ENCODE peak calls at places on chromosome 4, in six cellular contexts. T is RKO, N is substantia nigra, L is brain pericyte, V is GM04504, J is cardiac muscle cell. B is an unnamed sample.

GRCh38 chr4:8046925-8047541 is 107.4 kb upstream of the AFAP1 start:
- DNase-seq in L (no peak), J (no peak), V (no peak), N (no peak), T (no peak), B (no peak)

GRCh38 chr4:56874166-56874565 is 33.5 kb upstream of the REST start:
- DNase-seq in L (no peak), N (no peak), J (peak), T (no peak), V (no peak), B (no peak)

GRCh38 chr4:77776182-77777134 is 42.7 kb downstream of the CNOT6L start:
- DNase-seq in V (no peak), J (no peak), N (no peak), L (no peak), T (no peak), B (no peak)

GRCh38 chr4:128311659-128312392 is 24.2 kb upstream of the PGRMC2 start:
- DNase-seq in V (no peak), L (no peak), N (no peak), T (no peak), J (no peak), B (no peak)

GRCh38 chr4:143230683-143231082 is 46.0 kb downstream of the USP38 start:
- DNase-seq in V (no peak), J (no peak), N (no peak), L (no peak), T (no peak), B (no peak)

GRCh38 chr4:108367751-108368150 is 199.0 kb upstream of the LEF1 start:
- DNase-seq in N (no peak), T (no peak), L (no peak), J (no peak), V (no peak), B (no peak)

GRCh38 chr4:70992354-70992753 is 1.1 kb upstream of the DCK start:
- DNase-seq in T (no peak), N (no peak), J (no peak), V (no peak), L (no peak), B (no peak)

GRCh38 chr4:118167306-118167705 is 133.0 kb downstream of the NDST3 start:
- DNase-seq in J (no peak), V (no peak), N (no peak), L (no peak), T (no peak), B (no peak)

GRCh38 chr4:79249879-79250503 is 75.9 kb downstream of the NAA11 start:
- DNase-seq in T (no peak), N (no peak), L (no peak), V (no peak), J (no peak), B (no peak)

GRCh38 chr4:10173754-10174749 is 57.5 kb upstream of the WDR1 start:
- DNase-seq in V (no peak), L (no peak), J (peak), N (no peak), T (no peak), B (peak)

GRCh38 chr4:22473268-22473667 is 42.6 kb downstream of the ADGRA3 start:
- DNase-seq in N (no peak), J (no peak), L (peak), T (peak), V (peak), B (no peak)

GRCh38 chr4:69546121-69546520 is 50.4 kb upstream of the UGT2B4 start:
- DNase-seq in J (no peak), L (no peak), N (no peak), T (peak), V (no peak), B (no peak)

GRCh38 chr4:32624943-32625603 is 1904.9 kb downstream of the PCDH7 start:
- DNase-seq in N (no peak), V (no peak), J (no peak), L (no peak), T (peak), B (no peak)

GRCh38 chr4:114373508-114373907 is 225.1 kb upstream of the UGT8 start:
- DNase-seq in J (no peak), V (no peak), T (no peak), L (no peak), N (no peak), B (no peak)

GRCh38 chr4:106019771-106020170 is 124.5 kb downstream of the NPNT start:
- DNase-seq in V (peak), L (no peak), J (no peak), N (no peak), T (no peak), B (no peak)

GRCh38 chr4:75849459-75849858 is 52.8 kb downstream of the PPEF2 start:
- DNase-seq in T (no peak), N (no peak), V (no peak), J (no peak), L (no peak), B (peak)

GRCh38 chr4:21276046-21276445 is 575.8 kb downstream of the PACRGL start:
- DNase-seq in N (no peak), L (no peak), T (no peak), V (no peak), J (no peak), B (no peak)

GRCh38 chr4:24104173-24104572 is 214.3 kb upstream of the PPARGC1A start:
- DNase-seq in T (no peak), L (peak), V (no peak), J (no peak), N (no peak), B (no peak)

GRCh38 chr4:5996641-5997040 is 21.6 kb downstream of the C4orf50 start:
- DNase-seq in J (no peak), N (no peak), V (no peak), T (no peak), L (no peak), B (no peak)

GRCh38 chr4:2396781-2397368 is 21.6 kb downstream of the ZFYVE28 start:
- DNase-seq in L (no peak), V (no peak), N (no peak), T (no peak), J (no peak), B (no peak)

GRCh38 chr4:62709618-62710252 is 1509.6 kb downstream of the ADGRL3 start:
- DNase-seq in T (peak), V (no peak), N (no peak), J (peak), L (peak), B (no peak)

GRCh38 chr4:2284934-2285664 is 23.2 kb upstream of the MXD4 start:
- DNase-seq in T (peak), J (no peak), L (no peak), N (no peak), V (peak), B (peak)

GRCh38 chr4:56727150-56727549 is 46.1 kb upstream of the HOPX start:
- DNase-seq in J (no peak), V (no peak), T (no peak), N (no peak), L (no peak), B (no peak)

GRCh38 chr4:148376151-148376550 is 66.1 kb downstream of the NR3C2 start:
- DNase-seq in L (peak), V (no peak), N (no peak), T (no peak), J (no peak), B (no peak)

GRCh38 chr4:13328591-13328990 is 155.5 kb downstream of the RAB28 start:
- DNase-seq in T (no peak), J (no peak), L (no peak), N (no peak), V (no peak), B (no peak)

GRCh38 chr4:7422898-7423180 is 11.9 kb downstream of the PSAPL1 start:
- DNase-seq in N (no peak), T (no peak), J (no peak), V (no peak), L (no peak), B (no peak)

GRCh38 chr4:76498550-76498949 is 63.5 kb downstream of the SHROOM3 start:
- DNase-seq in J (no peak), T (no peak), V (no peak), N (no peak), L (no peak), B (no peak)

GRCh38 chr4:127732623-127733199 is 2.5 kb downstream of the SLC25A31 start:
- DNase-seq in J (peak), V (peak), L (no peak), N (no peak), T (peak), B (no peak)

GRCh38 chr4:4185528-4185927 is 41.2 kb downstream of the OTOP1 start:
- DNase-seq in J (no peak), N (no peak), L (no peak), T (no peak), V (no peak), B (no peak)

GRCh38 chr4:66769436-66769835 is 775.9 kb downstream of the CENPC start:
- DNase-seq in L (no peak), V (no peak), T (no peak), N (no peak), J (no peak), B (no peak)

GRCh38 chr4:39230462-39230861 is 48.1 kb downstream of the WDR19 start:
- DNase-seq in N (no peak), J (no peak), L (no peak), V (no peak), T (no peak), B (no peak)

GRCh38 chr4:106358899-106359298 is 9.7 kb downstream of the GIMD1 start:
- DNase-seq in J (no peak), L (no peak), N (no peak), T (peak), V (peak), B (no peak)

B was measured in lower lobe of right lung.